ENCODE peak calls at places on chromosomes 11 and 22, in six cellular contexts. One of them, this sample, is unnamed.

GRCh38 chr11:84019576-84020194 is 733.5 kb upstream of the CCDC90B start:
- DNase-seq in SHP77: no peak
- DNase-seq in activated effector memory CD4-positive, alpha-beta T cell treated with Interleukin-2 at 50 U/mL for 16 hours: no peak
- DNase-seq in HEK293T: no peak
- DNase-seq in upper lobe of left lung: no peak
- DNase-seq in NCI-H1436: no peak
- DNase-seq in this sample: no peak

GRCh38 chr11:3183523-3183922 is 18.4 kb upstream of the OSBPL5 start:
- DNase-seq in SHP77: no peak
- DNase-seq in activated effector memory CD4-positive, alpha-beta T cell treated with Interleukin-2 at 50 U/mL for 16 hours: no peak
- DNase-seq in HEK293T: no peak
- DNase-seq in upper lobe of left lung: no peak
- DNase-seq in NCI-H1436: no peak
- DNase-seq in this sample: no peak

GRCh38 chr11:118437736-118438125 is 1.4 kb downstream of the KMT2A start:
- DNase-seq in SHP77: peak
- DNase-seq in activated effector memory CD4-positive, alpha-beta T cell treated with Interleukin-2 at 50 U/mL for 16 hours: peak
- DNase-seq in HEK293T: peak
- DNase-seq in upper lobe of left lung: peak
- DNase-seq in NCI-H1436: peak
- DNase-seq in this sample: peak

GRCh38 chr11:50178732-50179131 is 146.1 kb downstream of the OR4C45 start:
- DNase-seq in SHP77: no peak
- DNase-seq in activated effector memory CD4-positive, alpha-beta T cell treated with Interleukin-2 at 50 U/mL for 16 hours: no peak
- DNase-seq in HEK293T: no peak
- DNase-seq in upper lobe of left lung: no peak
- DNase-seq in NCI-H1436: no peak
- DNase-seq in this sample: no peak

GRCh38 chr11:8263109-8263768 is 439 bp downstream of the LMO1 start:
- DNase-seq in SHP77: no peak
- DNase-seq in activated effector memory CD4-positive, alpha-beta T cell treated with Interleukin-2 at 50 U/mL for 16 hours: no peak
- DNase-seq in HEK293T: no peak
- DNase-seq in upper lobe of left lung: peak
- DNase-seq in NCI-H1436: peak
- DNase-seq in this sample: no peak

GRCh38 chr22:47116426-47117341 is 354.2 kb downstream of the TBC1D22A start:
- DNase-seq in SHP77: no peak
- DNase-seq in activated effector memory CD4-positive, alpha-beta T cell treated with Interleukin-2 at 50 U/mL for 16 hours: no peak
- DNase-seq in HEK293T: no peak
- DNase-seq in upper lobe of left lung: no peak
- DNase-seq in NCI-H1436: no peak
- DNase-seq in this sample: no peak

GRCh38 chr11:31769241-31769640 is 41.9 kb downstream of the PAX6 start:
- DNase-seq in SHP77: no peak
- DNase-seq in activated effector memory CD4-positive, alpha-beta T cell treated with Interleukin-2 at 50 U/mL for 16 hours: no peak
- DNase-seq in HEK293T: no peak
- DNase-seq in upper lobe of left lung: no peak
- DNase-seq in NCI-H1436: no peak
- DNase-seq in this sample: no peak

GRCh38 chr11:102177974-102178631 is 67.9 kb downstream of the YAP1 start:
- DNase-seq in SHP77: no peak
- DNase-seq in activated effector memory CD4-positive, alpha-beta T cell treated with Interleukin-2 at 50 U/mL for 16 hours: no peak
- DNase-seq in HEK293T: no peak
- DNase-seq in upper lobe of left lung: no peak
- DNase-seq in NCI-H1436: no peak
- DNase-seq in this sample: no peak

GRCh38 chr22:40960137-40960536 is 9.0 kb downstream of the RBX1 start:
- DNase-seq in SHP77: no peak
- DNase-seq in activated effector memory CD4-positive, alpha-beta T cell treated with Interleukin-2 at 50 U/mL for 16 hours: no peak
- DNase-seq in HEK293T: no peak
- DNase-seq in upper lobe of left lung: no peak
- DNase-seq in NCI-H1436: no peak
- DNase-seq in this sample: no peak

GRCh38 chr11:123587559-123587958 is 66.9 kb downstream of the SCN3B start:
- DNase-seq in SHP77: no peak
- DNase-seq in activated effector memory CD4-positive, alpha-beta T cell treated with Interleukin-2 at 50 U/mL for 16 hours: no peak
- DNase-seq in HEK293T: no peak
- DNase-seq in upper lobe of left lung: no peak
- DNase-seq in NCI-H1436: no peak
- DNase-seq in this sample: no peak

GRCh38 chr11:75768909-75769771 is 562 bp downstream of the DGAT2 start:
- DNase-seq in SHP77: no peak
- DNase-seq in activated effector memory CD4-positive, alpha-beta T cell treated with Interleukin-2 at 50 U/mL for 16 hours: no peak
- DNase-seq in HEK293T: no peak
- DNase-seq in upper lobe of left lung: no peak
- DNase-seq in NCI-H1436: no peak
- DNase-seq in this sample: no peak

GRCh38 chr11:75100314-75100713 is 3.6 kb upstream of the OR2AT4 start:
- DNase-seq in SHP77: no peak
- DNase-seq in activated effector memory CD4-positive, alpha-beta T cell treated with Interleukin-2 at 50 U/mL for 16 hours: no peak
- DNase-seq in HEK293T: no peak
- DNase-seq in upper lobe of left lung: no peak
- DNase-seq in NCI-H1436: no peak
- DNase-seq in this sample: no peak

GRCh38 chr11:15687342-15687741 is 572.6 kb downstream of the INSC start:
- DNase-seq in SHP77: no peak
- DNase-seq in activated effector memory CD4-positive, alpha-beta T cell treated with Interleukin-2 at 50 U/mL for 16 hours: no peak
- DNase-seq in HEK293T: no peak
- DNase-seq in upper lobe of left lung: no peak
- DNase-seq in NCI-H1436: no peak
- DNase-seq in this sample: no peak

GRCh38 chr11:46391578-46392420 is at the start of gene CHRM4:
- DNase-seq in SHP77: peak
- DNase-seq in activated effector memory CD4-positive, alpha-beta T cell treated with Interleukin-2 at 50 U/mL for 16 hours: no peak
- DNase-seq in HEK293T: peak
- DNase-seq in upper lobe of left lung: no peak
- DNase-seq in NCI-H1436: peak
- DNase-seq in this sample: peak

GRCh38 chr11:71936825-71937224 is 8.0 kb downstream of the RNF121 start:
- DNase-seq in SHP77: no peak
- DNase-seq in activated effector memory CD4-positive, alpha-beta T cell treated with Interleukin-2 at 50 U/mL for 16 hours: no peak
- DNase-seq in HEK293T: no peak
- DNase-seq in upper lobe of left lung: no peak
- DNase-seq in NCI-H1436: no peak
- DNase-seq in this sample: no peak

GRCh38 chr11:28017816-28018215 is 90.1 kb downstream of the KIF18A start:
- DNase-seq in SHP77: no peak
- DNase-seq in activated effector memory CD4-positive, alpha-beta T cell treated with Interleukin-2 at 50 U/mL for 16 hours: no peak
- DNase-seq in HEK293T: no peak
- DNase-seq in upper lobe of left lung: no peak
- DNase-seq in NCI-H1436: no peak
- DNase-seq in this sample: no peak

GRCh38 chr11:44760917-44761545 is 34.3 kb downstream of the TSPAN18 start:
- DNase-seq in SHP77: no peak
- DNase-seq in activated effector memory CD4-positive, alpha-beta T cell treated with Interleukin-2 at 50 U/mL for 16 hours: no peak
- DNase-seq in HEK293T: no peak
- DNase-seq in upper lobe of left lung: no peak
- DNase-seq in NCI-H1436: no peak
- DNase-seq in this sample: no peak

GRCh38 chr22:36238348-36239149 is 778 bp downstream of the APOL2 start:
- DNase-seq in SHP77: no peak
- DNase-seq in activated effector memory CD4-positive, alpha-beta T cell treated with Interleukin-2 at 50 U/mL for 16 hours: no peak
- DNase-seq in HEK293T: no peak
- DNase-seq in upper lobe of left lung: peak
- DNase-seq in NCI-H1436: peak
- DNase-seq in this sample: no peak

GRCh38 chr11:91947215-91947614 is 277.4 kb upstream of the FAT3 start:
- DNase-seq in SHP77: peak
- DNase-seq in activated effector memory CD4-positive, alpha-beta T cell treated with Interleukin-2 at 50 U/mL for 16 hours: no peak
- DNase-seq in HEK293T: no peak
- DNase-seq in upper lobe of left lung: no peak
- DNase-seq in NCI-H1436: peak
- DNase-seq in this sample: peak

GRCh38 chr11:130110325-130111108 is 40.8 kb downstream of the APLP2 start:
- DNase-seq in SHP77: no peak
- DNase-seq in activated effector memory CD4-positive, alpha-beta T cell treated with Interleukin-2 at 50 U/mL for 16 hours: no peak
- DNase-seq in HEK293T: no peak
- DNase-seq in upper lobe of left lung: no peak
- DNase-seq in NCI-H1436: no peak
- DNase-seq in this sample: no peak

GRCh38 chr11:125593113-125593761 is 585 bp downstream of the STT3A start:
- DNase-seq in SHP77: peak
- DNase-seq in activated effector memory CD4-positive, alpha-beta T cell treated with Interleukin-2 at 50 U/mL for 16 hours: no peak
- DNase-seq in HEK293T: peak
- DNase-seq in upper lobe of left lung: peak
- DNase-seq in NCI-H1436: no peak
- DNase-seq in this sample: peak

GRCh38 chr11:117641008-117641915 is 155.8 kb downstream of the DSCAML1 start:
- DNase-seq in SHP77: no peak
- DNase-seq in activated effector memory CD4-positive, alpha-beta T cell treated with Interleukin-2 at 50 U/mL for 16 hours: no peak
- DNase-seq in HEK293T: no peak
- DNase-seq in upper lobe of left lung: no peak
- DNase-seq in NCI-H1436: no peak
- DNase-seq in this sample: no peak

GRCh38 chr22:37274380-37274862 is 7.9 kb upstream of the CYTH4 start:
- DNase-seq in SHP77: no peak
- DNase-seq in activated effector memory CD4-positive, alpha-beta T cell treated with Interleukin-2 at 50 U/mL for 16 hours: no peak
- DNase-seq in HEK293T: no peak
- DNase-seq in upper lobe of left lung: peak
- DNase-seq in NCI-H1436: no peak
- DNase-seq in this sample: no peak

This sample was measured in NCI-H510A.